ENCODE peak calls at places on chromosomes 6 and 20, in seven cellular contexts. Z is iris pigment epithelial cell, I is ovary, M is caudate nucleus, R is ACHN, D is MCF 10A, Y is HTR-8/SVneo. L is an unnamed sample.

GRCh38 chr6:138588805-138589434 is 89.6 kb upstream of the NHSL1 start:
- DNase-seq in Z (peak), I (peak), M (no peak), R (peak), D (peak), Y (peak), L (peak)

GRCh38 chr20:6014017-6014416 is 39.8 kb downstream of the LRRN4 start:
- DNase-seq in Z (no peak), I (no peak), M (no peak), R (no peak), D (no peak), Y (no peak), L (no peak)

GRCh38 chr6:89081129-89081422 is 525 bp downstream of the PNRC1 start:
- DNase-seq in Z (no peak), I (no peak), M (no peak), R (no peak), D (no peak), Y (no peak), L (peak)

GRCh38 chr6:126063512-126064146 is 77.3 kb downstream of the TRMT11 start:
- DNase-seq in Z (peak), I (no peak), M (no peak), R (no peak), D (no peak), Y (no peak), L (no peak)

GRCh38 chr20:52975024-52975732 is 3.0 kb downstream of the TSHZ2 start:
- DNase-seq in Z (no peak), I (peak), M (no peak), R (no peak), D (no peak), Y (no peak), L (no peak)

GRCh38 chr6:112827793-112828192 is 480.7 kb downstream of the RFPL4B start:
- DNase-seq in Z (no peak), I (no peak), M (no peak), R (no peak), D (no peak), Y (no peak), L (no peak)

GRCh38 chr6:165819394-165819793 is 156.4 kb upstream of the PDE10A start:
- DNase-seq in Z (no peak), I (no peak), M (no peak), R (peak), D (no peak), Y (no peak), L (no peak)

GRCh38 chr20:38286586-38287502 is 17.1 kb upstream of the BPI start:
- DNase-seq in Z (peak), I (no peak), M (peak), R (no peak), D (no peak), Y (no peak), L (no peak)

GRCh38 chr20:52312131-52312729 is 120.7 kb upstream of the ZFP64 start:
- DNase-seq in Z (peak), I (peak), M (no peak), R (peak), D (peak), Y (peak), L (peak)

GRCh38 chr6:107585815-107586435 is 96.0 kb downstream of the SOBP start:
- DNase-seq in Z (no peak), I (no peak), M (no peak), R (no peak), D (no peak), Y (no peak), L (no peak)

GRCh38 chr6:129662980-129663431 is 47.0 kb downstream of the ARHGAP18 start:
- DNase-seq in Z (no peak), I (no peak), M (no peak), R (no peak), D (no peak), Y (no peak), L (no peak)

GRCh38 chr6:105382477-105382876 is 20.4 kb downstream of the PREP start:
- DNase-seq in Z (no peak), I (no peak), M (no peak), R (no peak), D (no peak), Y (no peak), L (no peak)

GRCh38 chr6:89520730-89521129 is 87.8 kb downstream of the ANKRD6 start:
- DNase-seq in Z (no peak), I (no peak), M (no peak), R (no peak), D (no peak), Y (no peak), L (no peak)

GRCh38 chr6:107657755-107658461 is 166.2 kb downstream of the SCML4 start:
- DNase-seq in Z (peak), I (no peak), M (no peak), R (peak), D (no peak), Y (peak), L (peak)

GRCh38 chr6:34146801-34147592 is 1.1 kb upstream of the GRM4 start:
- DNase-seq in Z (peak), I (no peak), M (no peak), R (peak), D (peak), Y (no peak), L (peak)

GRCh38 chr6:52365871-52366540 is 4.1 kb downstream of the PAQR8 start:
- DNase-seq in Z (peak), I (no peak), M (no peak), R (no peak), D (no peak), Y (no peak), L (no peak)

GRCh38 chr20:29689411-29690225 is 1567.8 kb upstream of the DEFB115 start:
- DNase-seq in Z (no peak), I (no peak), M (no peak), R (no peak), D (no peak), Y (no peak), L (no peak)

GRCh38 chr6:9131616-9132015 is 696.3 kb upstream of the SLC35B3 start:
- DNase-seq in Z (no peak), I (no peak), M (no peak), R (no peak), D (no peak), Y (no peak), L (peak)

GRCh38 chr6:130675072-130675471 is 152.1 kb upstream of the SMLR1 start:
- DNase-seq in Z (peak), I (no peak), M (no peak), R (no peak), D (peak), Y (no peak), L (peak)

GRCh38 chr6:3157151-3157933 is at the start of gene TUBB2A:
- DNase-seq in Z (peak), I (peak), M (peak), R (peak), D (peak), Y (peak), L (peak)

GRCh38 chr20:31785089-31785488 is 34.1 kb upstream of the MYLK2 start:
- DNase-seq in Z (no peak), I (no peak), M (no peak), R (no peak), D (no peak), Y (no peak), L (peak)

GRCh38 chr6:138397128-138397814 is 6.8 kb upstream of the HEBP2 start:
- DNase-seq in Z (peak), I (no peak), M (no peak), R (no peak), D (peak), Y (no peak), L (no peak)

GRCh38 chr6:34950849-34951248 is 61.8 kb downstream of the ANKS1A start:
- DNase-seq in Z (no peak), I (no peak), M (no peak), R (no peak), D (no peak), Y (no peak), L (no peak)

GRCh38 chr20:32635764-32636163 is 38.0 kb downstream of the C20orf203 start:
- DNase-seq in Z (no peak), I (no peak), M (no peak), R (no peak), D (no peak), Y (no peak), L (no peak)

GRCh38 chr6:127069659-127070279 is 48.7 kb upstream of the RSPO3 start:
- DNase-seq in Z (peak), I (no peak), M (no peak), R (peak), D (peak), Y (no peak), L (peak)

GRCh38 chr6:109187399-109188114 is 92.2 kb downstream of the CEP57L1 start:
- DNase-seq in Z (peak), I (peak), M (peak), R (peak), D (peak), Y (peak), L (peak)

GRCh38 chr20:7199867-7200266 is 432.4 kb downstream of the BMP2 start:
- DNase-seq in Z (no peak), I (no peak), M (no peak), R (no peak), D (no peak), Y (no peak), L (no peak)

GRCh38 chr6:26233608-26234420 is 131.2 kb upstream of the BTN3A2 start:
- DNase-seq in Z (peak), I (no peak), M (no peak), R (peak), D (peak), Y (no peak), L (peak)

GRCh38 chr6:148972481-148972880 is 225.7 kb downstream of the UST start:
- DNase-seq in Z (peak), I (peak), M (peak), R (no peak), D (peak), Y (no peak), L (peak)

GRCh38 chr6:150320450-150320849 is 48.4 kb upstream of the IYD start:
- DNase-seq in Z (no peak), I (no peak), M (no peak), R (no peak), D (no peak), Y (no peak), L (no peak)

GRCh38 chr20:24498641-24499040 is 29.2 kb downstream of the SYNDIG1 start:
- DNase-seq in Z (no peak), I (no peak), M (no peak), R (no peak), D (no peak), Y (no peak), L (no peak)

GRCh38 chr20:4041748-4042411 is 26.5 kb upstream of the RNF24 start:
- DNase-seq in Z (peak), I (peak), M (peak), R (peak), D (peak), Y (peak), L (peak)

GRCh38 chr6:87606199-87606598 is 16.3 kb downstream of the ORC3 start:
- DNase-seq in Z (no peak), I (no peak), M (no peak), R (no peak), D (no peak), Y (no peak), L (no peak)

GRCh38 chr6:27502508-27503435 is 29.9 kb upstream of the ZNF184 start:
- DNase-seq in Z (peak), I (peak), M (no peak), R (peak), D (peak), Y (no peak), L (peak)

GRCh38 chr6:68777956-68778355 is 142.9 kb downstream of the ADGRB3 start:
- DNase-seq in Z (peak), I (no peak), M (no peak), R (peak), D (peak), Y (peak), L (peak)

GRCh38 chr6:161370882-161371281 is 97.0 kb upstream of the AGPAT4 start:
- DNase-seq in Z (peak), I (peak), M (peak), R (peak), D (peak), Y (peak), L (peak)

GRCh38 chr6:130467595-130467994 is 101.8 kb downstream of the TMEM200A start:
- DNase-seq in Z (no peak), I (no peak), M (no peak), R (no peak), D (no peak), Y (no peak), L (no peak)